ENCODE peak calls at places on chromosome 5, in eight cellular contexts. One of them, this sample, is unnamed.

GRCh38 chr5:166509085-166509484 is 1782.4 kb upstream of the WWC1 start:
- DNase-seq in HFF-Myc: peak
- DNase-seq in pancreas: no peak
- DNase-seq in DND-41: no peak
- DNase-seq in A549: no peak
- DNase-seq in ascending aorta: no peak
- DNase-seq in left ventricle myocardium inferior: no peak
- DNase-seq in gastrocnemius medialis: no peak
- DNase-seq in this sample: no peak

GRCh38 chr5:133244242-133244641 is 192.4 kb downstream of the HSPA4 start:
- DNase-seq in pancreas: no peak
- DNase-seq in gastrocnemius medialis: no peak
- DNase-seq in left ventricle myocardium inferior: no peak
- DNase-seq in HFF-Myc: no peak
- DNase-seq in DND-41: peak
- DNase-seq in ascending aorta: no peak
- DNase-seq in A549: no peak
- DNase-seq in this sample: no peak

GRCh38 chr5:133130387-133131118 is 78.7 kb downstream of the HSPA4 start:
- DNase-seq in DND-41: no peak
- DNase-seq in pancreas: no peak
- DNase-seq in gastrocnemius medialis: no peak
- DNase-seq in A549: no peak
- DNase-seq in ascending aorta: peak
- DNase-seq in HFF-Myc: no peak
- DNase-seq in left ventricle myocardium inferior: no peak
- DNase-seq in this sample: no peak

GRCh38 chr5:77920350-77921046 is 144.4 kb upstream of the TBCA start:
- DNase-seq in gastrocnemius medialis: no peak
- DNase-seq in DND-41: no peak
- DNase-seq in pancreas: no peak
- DNase-seq in ascending aorta: no peak
- DNase-seq in left ventricle myocardium inferior: no peak
- DNase-seq in HFF-Myc: no peak
- DNase-seq in A549: no peak
- DNase-seq in this sample: no peak

GRCh38 chr5:65961644-65962043 is 35.3 kb downstream of the ERBIN start:
- DNase-seq in pancreas: no peak
- DNase-seq in gastrocnemius medialis: no peak
- DNase-seq in A549: no peak
- DNase-seq in ascending aorta: no peak
- DNase-seq in HFF-Myc: peak
- DNase-seq in DND-41: no peak
- DNase-seq in left ventricle myocardium inferior: no peak
- DNase-seq in this sample: peak

GRCh38 chr5:123371575-123372179 is 51.5 kb downstream of the CEP120 start:
- DNase-seq in DND-41: peak
- DNase-seq in left ventricle myocardium inferior: peak
- DNase-seq in ascending aorta: peak
- DNase-seq in pancreas: no peak
- DNase-seq in gastrocnemius medialis: peak
- DNase-seq in HFF-Myc: no peak
- DNase-seq in A549: peak
- DNase-seq in this sample: peak

GRCh38 chr5:78886650-78887230 is 98.4 kb downstream of the ARSB start:
- DNase-seq in left ventricle myocardium inferior: no peak
- DNase-seq in gastrocnemius medialis: no peak
- DNase-seq in HFF-Myc: no peak
- DNase-seq in pancreas: no peak
- DNase-seq in A549: peak
- DNase-seq in ascending aorta: no peak
- DNase-seq in DND-41: no peak
- DNase-seq in this sample: no peak

GRCh38 chr5:112647428-112647827 is 90.3 kb upstream of the APC start:
- DNase-seq in pancreas: no peak
- DNase-seq in gastrocnemius medialis: no peak
- DNase-seq in DND-41: no peak
- DNase-seq in HFF-Myc: no peak
- DNase-seq in A549: no peak
- DNase-seq in left ventricle myocardium inferior: no peak
- DNase-seq in ascending aorta: no peak
- DNase-seq in this sample: no peak

GRCh38 chr5:86461169-86461956 is 156.4 kb upstream of the COX7C start:
- DNase-seq in HFF-Myc: no peak
- DNase-seq in gastrocnemius medialis: no peak
- DNase-seq in A549: no peak
- DNase-seq in DND-41: no peak
- DNase-seq in left ventricle myocardium inferior: no peak
- DNase-seq in pancreas: no peak
- DNase-seq in ascending aorta: no peak
- DNase-seq in this sample: no peak

GRCh38 chr5:126988021-126988569 is 42.3 kb downstream of the MARCHF3 start:
- DNase-seq in HFF-Myc: no peak
- DNase-seq in DND-41: no peak
- DNase-seq in gastrocnemius medialis: no peak
- DNase-seq in left ventricle myocardium inferior: no peak
- DNase-seq in ascending aorta: no peak
- DNase-seq in pancreas: no peak
- DNase-seq in A549: no peak
- DNase-seq in this sample: peak

GRCh38 chr5:132295505-132296411 is 1.6 kb downstream of the SLC22A4 start:
- DNase-seq in left ventricle myocardium inferior: no peak
- DNase-seq in DND-41: no peak
- DNase-seq in HFF-Myc: no peak
- DNase-seq in A549: no peak
- DNase-seq in gastrocnemius medialis: no peak
- DNase-seq in ascending aorta: no peak
- DNase-seq in pancreas: no peak
- DNase-seq in this sample: no peak

GRCh38 chr5:43065384-43066230 is 25.5 kb upstream of the ANXA2R start:
- DNase-seq in gastrocnemius medialis: peak
- DNase-seq in HFF-Myc: no peak
- DNase-seq in A549: no peak
- DNase-seq in pancreas: no peak
- DNase-seq in DND-41: peak
- DNase-seq in ascending aorta: peak
- DNase-seq in left ventricle myocardium inferior: peak
- DNase-seq in this sample: peak

GRCh38 chr5:146001544-146002185 is 65.3 kb downstream of the SH3RF2 start:
- DNase-seq in A549: no peak
- DNase-seq in ascending aorta: no peak
- DNase-seq in DND-41: no peak
- DNase-seq in HFF-Myc: no peak
- DNase-seq in left ventricle myocardium inferior: no peak
- DNase-seq in pancreas: no peak
- DNase-seq in gastrocnemius medialis: no peak
- DNase-seq in this sample: no peak

GRCh38 chr5:151288180-151288579 is 15.4 kb downstream of the SLC36A3 start:
- DNase-seq in DND-41: no peak
- DNase-seq in A549: no peak
- DNase-seq in HFF-Myc: no peak
- DNase-seq in gastrocnemius medialis: no peak
- DNase-seq in pancreas: no peak
- DNase-seq in ascending aorta: no peak
- DNase-seq in left ventricle myocardium inferior: no peak
- DNase-seq in this sample: no peak

GRCh38 chr5:139177809-139178581 is 20.2 kb downstream of the SIL1 start:
- DNase-seq in A549: no peak
- DNase-seq in pancreas: peak
- DNase-seq in DND-41: peak
- DNase-seq in left ventricle myocardium inferior: peak
- DNase-seq in gastrocnemius medialis: peak
- DNase-seq in ascending aorta: no peak
- DNase-seq in HFF-Myc: no peak
- DNase-seq in this sample: no peak

GRCh38 chr5:1366514-1366913 is 21.6 kb upstream of the CLPTM1L start:
- DNase-seq in HFF-Myc: no peak
- DNase-seq in A549: no peak
- DNase-seq in pancreas: no peak
- DNase-seq in gastrocnemius medialis: no peak
- DNase-seq in DND-41: no peak
- DNase-seq in left ventricle myocardium inferior: no peak
- DNase-seq in ascending aorta: no peak
- DNase-seq in this sample: no peak

GRCh38 chr5:148820778-148821395 is 5.5 kb upstream of the ADRB2 start:
- DNase-seq in ascending aorta: no peak
- DNase-seq in HFF-Myc: peak
- DNase-seq in left ventricle myocardium inferior: no peak
- DNase-seq in DND-41: peak
- DNase-seq in A549: no peak
- DNase-seq in gastrocnemius medialis: no peak
- DNase-seq in pancreas: no peak
- DNase-seq in this sample: no peak

GRCh38 chr5:5881294-5881693 is 458.8 kb downstream of the ICE1 start:
- DNase-seq in ascending aorta: no peak
- DNase-seq in gastrocnemius medialis: no peak
- DNase-seq in pancreas: no peak
- DNase-seq in A549: no peak
- DNase-seq in left ventricle myocardium inferior: no peak
- DNase-seq in DND-41: no peak
- DNase-seq in HFF-Myc: no peak
- DNase-seq in this sample: peak

DNA sequence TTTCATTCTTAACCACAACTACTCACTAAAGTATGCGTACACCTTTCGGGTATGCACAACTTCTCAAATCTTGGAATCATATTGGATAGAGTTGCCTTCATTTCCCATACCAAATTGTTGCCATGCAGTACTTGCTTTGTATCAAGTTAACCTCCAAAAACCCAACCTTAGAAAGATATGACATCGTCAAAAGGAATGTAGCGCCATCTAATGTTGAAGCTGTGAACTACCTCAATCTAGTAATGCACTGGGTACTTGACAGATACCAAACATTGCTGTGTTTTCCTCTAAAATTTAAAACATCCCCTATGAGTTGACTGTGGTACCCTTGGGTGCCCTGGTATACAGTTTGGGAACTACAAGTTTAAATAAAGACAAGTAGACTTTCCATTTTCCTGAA is 318.4 kb downstream of the ARL15 start:
- DNase-seq in A549: no peak
- DNase-seq in left ventricle myocardium inferior: no peak
- DNase-seq in ascending aorta: no peak
- DNase-seq in DND-41: no peak
- DNase-seq in gastrocnemius medialis: no peak
- DNase-seq in pancreas: no peak
- DNase-seq in HFF-Myc: no peak
- DNase-seq in this sample: peak
- TF ChIP-seq CTCF in A549: peak
- TF ChIP-seq CTCF in left ventricle myocardium inferior: peak
- TF ChIP-seq CTCF in ascending aorta: no peak
- TF ChIP-seq CTCF in DND-41: peak
- TF ChIP-seq CTCF in gastrocnemius medialis: no peak
- TF ChIP-seq CTCF in pancreas: no peak
- TF ChIP-seq CTCF in HFF-Myc: peak
- TF ChIP-seq CTCF in this sample: peak

GRCh38 chr5:174724484-174725260 is at the start of gene MSX2:
- DNase-seq in A549: peak
- DNase-seq in gastrocnemius medialis: peak
- DNase-seq in ascending aorta: peak
- DNase-seq in DND-41: no peak
- DNase-seq in HFF-Myc: peak
- DNase-seq in pancreas: peak
- DNase-seq in left ventricle myocardium inferior: peak
- DNase-seq in this sample: peak
- TF ChIP-seq CTCF in A549: peak
- TF ChIP-seq CTCF in gastrocnemius medialis: no peak
- TF ChIP-seq CTCF in ascending aorta: no peak
- TF ChIP-seq CTCF in DND-41: no peak
- TF ChIP-seq CTCF in HFF-Myc: no peak
- TF ChIP-seq CTCF in pancreas: no peak
- TF ChIP-seq CTCF in left ventricle myocardium inferior: no peak
- TF ChIP-seq CTCF in this sample: no peak

DNA sequence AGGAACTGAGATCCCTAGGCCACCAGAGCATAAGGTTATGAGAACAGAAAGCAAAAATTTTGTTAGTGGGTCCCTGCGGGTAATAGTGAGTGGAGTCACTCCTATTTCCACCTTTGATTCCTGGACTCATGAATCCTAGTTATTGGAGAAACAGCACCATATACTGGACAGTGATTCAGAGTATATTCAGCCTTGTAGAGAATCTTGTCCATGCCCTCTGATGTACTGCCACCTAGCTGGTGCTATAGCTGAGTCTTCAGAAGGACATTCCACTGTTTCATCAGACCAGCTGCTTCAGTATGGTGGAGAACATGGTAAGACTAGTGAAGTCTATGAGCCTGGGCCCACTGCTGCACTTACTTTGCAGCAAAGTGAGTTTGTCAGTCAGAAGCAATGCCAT is 25.0 kb upstream of the ITGA2 start:
- DNase-seq in DND-41: no peak
- DNase-seq in pancreas: no peak
- DNase-seq in HFF-Myc: no peak
- DNase-seq in left ventricle myocardium inferior: no peak
- DNase-seq in ascending aorta: no peak
- DNase-seq in gastrocnemius medialis: no peak
- DNase-seq in A549: no peak
- DNase-seq in this sample: no peak
- TF ChIP-seq CTCF in DND-41: peak
- TF ChIP-seq CTCF in pancreas: no peak
- TF ChIP-seq CTCF in HFF-Myc: peak
- TF ChIP-seq CTCF in left ventricle myocardium inferior: no peak
- TF ChIP-seq CTCF in ascending aorta: no peak
- TF ChIP-seq CTCF in gastrocnemius medialis: no peak
- TF ChIP-seq CTCF in A549: peak
- TF ChIP-seq CTCF in this sample: no peak

DNA sequence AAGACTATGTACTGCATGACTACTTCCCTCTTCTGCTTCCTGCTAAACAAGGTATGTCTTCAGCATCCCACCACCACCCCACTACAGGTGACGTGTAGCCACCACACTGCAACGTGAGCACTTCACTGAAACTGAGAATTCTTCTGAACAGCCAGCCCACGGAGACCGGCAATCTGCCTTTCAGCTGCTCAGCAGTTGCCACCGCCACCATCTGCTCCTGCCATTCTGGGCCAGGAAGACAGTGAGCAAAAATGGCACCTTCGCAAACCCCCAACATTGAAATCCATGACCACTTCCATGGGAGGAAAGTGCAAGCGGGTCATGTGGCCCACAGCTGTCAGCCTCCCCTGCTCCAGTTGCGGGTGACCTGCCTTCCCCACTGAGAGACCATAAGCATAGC is 443.4 kb upstream of the ST8SIA4 start:
- DNase-seq in gastrocnemius medialis: no peak
- DNase-seq in A549: no peak
- DNase-seq in left ventricle myocardium inferior: no peak
- DNase-seq in HFF-Myc: no peak
- DNase-seq in pancreas: no peak
- DNase-seq in ascending aorta: no peak
- DNase-seq in DND-41: no peak
- DNase-seq in this sample: no peak
- TF ChIP-seq CTCF in gastrocnemius medialis: no peak
- TF ChIP-seq CTCF in A549: no peak
- TF ChIP-seq CTCF in left ventricle myocardium inferior: no peak
- TF ChIP-seq CTCF in HFF-Myc: no peak
- TF ChIP-seq CTCF in pancreas: no peak
- TF ChIP-seq CTCF in ascending aorta: no peak
- TF ChIP-seq CTCF in DND-41: no peak
- TF ChIP-seq CTCF in this sample: no peak

GRCh38 chr5:162852145-162852544 is 585.2 kb upstream of the CCNG1 start:
- DNase-seq in pancreas: no peak
- DNase-seq in DND-41: no peak
- DNase-seq in gastrocnemius medialis: no peak
- DNase-seq in HFF-Myc: no peak
- DNase-seq in left ventricle myocardium inferior: no peak
- DNase-seq in ascending aorta: no peak
- DNase-seq in A549: no peak
- DNase-seq in this sample: no peak
- TF ChIP-seq CTCF in pancreas: no peak
- TF ChIP-seq CTCF in DND-41: no peak
- TF ChIP-seq CTCF in gastrocnemius medialis: no peak
- TF ChIP-seq CTCF in HFF-Myc: no peak
- TF ChIP-seq CTCF in left ventricle myocardium inferior: no peak
- TF ChIP-seq CTCF in ascending aorta: no peak
- TF ChIP-seq CTCF in A549: no peak
- TF ChIP-seq CTCF in this sample: no peak

This sample was measured in activated CD8-positive, alpha-beta T cell treated with anti-CD3 and anti-CD28 coated beads for 36 hours.